ENCODE peak calls at places on chromosomes 12 and 14, in nine cellular contexts. O is HCT116, R is HepG2, N is hepatocyte, M is fibroblast of lung, K is PC-3, F is DND-41, A is mammary epithelial cell, W is PC-9. C is an unnamed sample.

GRCh38 chr12:23217158-23217557 is 592.2 kb downstream of the ETNK1 start:
- DNase-seq in N (no peak), M (no peak), F (no peak), R (no peak), W (no peak), K (no peak), A (no peak), O (no peak), C (no peak)

GRCh38 chr14:103126873-103127304 is 3.6 kb downstream of the TNFAIP2 start:
- DNase-seq in R (peak), K (peak), W (peak), O (no peak), N (peak), F (no peak), M (no peak), A (peak), C (peak)

GRCh38 chr12:111673503-111673902 is 12.3 kb downstream of the BRAP start:
- DNase-seq in M (peak), O (peak), K (peak), R (peak), W (no peak), N (peak), A (no peak), F (no peak), C (peak)

GRCh38 chr14:38210168-38210567 is 2.5 kb downstream of the SSTR1 start:
- DNase-seq in R (no peak), W (no peak), O (no peak), A (no peak), F (no peak), N (peak), K (peak), M (peak), C (peak)

GRCh38 chr12:1289371-1290155 is 298.5 kb downstream of the ERC1 start:
- DNase-seq in N (no peak), M (no peak), R (no peak), O (no peak), K (no peak), W (no peak), A (no peak), F (no peak), C (no peak)

GRCh38 chr14:80447396-80447795 is 236.1 kb upstream of the DIO2 start:
- DNase-seq in W (no peak), F (no peak), M (no peak), R (no peak), O (no peak), A (peak), N (no peak), K (peak), C (no peak)

GRCh38 chr12:14394317-14395058 is 29.0 kb downstream of the ATF7IP start:
- DNase-seq in F (peak), W (no peak), N (peak), A (peak), O (peak), M (peak), R (peak), K (peak), C (peak)

GRCh38 chr12:65443038-65443437 is 164.6 kb downstream of the MSRB3 start:
- DNase-seq in O (no peak), W (no peak), K (no peak), R (no peak), M (no peak), F (no peak), N (no peak), A (no peak), C (no peak)

GRCh38 chr12:95336387-95337067 is 118.9 kb downstream of the VEZT start:
- DNase-seq in A (peak), N (peak), K (peak), O (peak), M (peak), W (peak), F (no peak), R (peak), C (peak)

GRCh38 chr14:20179218-20179617 is 11.5 kb upstream of the OR11G2 start:
- DNase-seq in F (no peak), K (no peak), W (no peak), M (no peak), A (no peak), R (no peak), O (no peak), N (no peak), C (peak)

GRCh38 chr14:30869525-30870150 is 4.7 kb upstream of the COCH start:
- DNase-seq in M (no peak), O (no peak), A (no peak), F (no peak), R (no peak), K (no peak), N (no peak), W (no peak), C (no peak)

GRCh38 chr14:37093364-37093763 is 79.0 kb downstream of the SLC25A21 start:
- DNase-seq in W (no peak), M (no peak), A (peak), O (no peak), R (no peak), F (no peak), K (no peak), N (no peak), C (no peak)

GRCh38 chr14:87139299-87139698 is 853.7 kb downstream of the GALC start:
- DNase-seq in R (no peak), O (no peak), F (no peak), N (no peak), W (no peak), K (no peak), A (peak), M (no peak), C (no peak)

GRCh38 chr12:125470838-125471775 is 405.9 kb downstream of the AACS start:
- DNase-seq in N (peak), W (no peak), O (no peak), K (no peak), A (no peak), R (no peak), M (no peak), F (no peak), C (no peak)

GRCh38 chr14:74685054-74685453 is 27.8 kb downstream of the AREL1 start:
- DNase-seq in O (no peak), M (no peak), A (no peak), R (no peak), F (no peak), K (no peak), N (no peak), W (no peak), C (no peak)

GRCh38 chr12:123602651-123603195 is 824 bp downstream of the DDX55 start:
- DNase-seq in R (no peak), M (no peak), K (no peak), O (no peak), W (no peak), A (peak), F (peak), N (peak), C (no peak)

GRCh38 chr14:38931969-38932652 is 170.9 kb downstream of the SEC23A start:
- DNase-seq in O (no peak), W (no peak), R (peak), K (peak), M (no peak), A (peak), N (peak), F (no peak), C (peak)

GRCh38 chr12:94225506-94225905 is 77.1 kb downstream of the PLXNC1 start:
- DNase-seq in A (no peak), M (no peak), N (no peak), W (no peak), R (no peak), O (no peak), F (no peak), K (no peak), C (no peak)

GRCh38 chr12:54040148-54040494 is 7.3 kb downstream of the HOXC5 start:
- DNase-seq in O (no peak), A (no peak), K (peak), W (no peak), F (no peak), R (no peak), M (no peak), N (no peak), C (no peak)

GRCh38 chr12:79055926-79056674 is 191.5 kb downstream of the SYT1 start:
- DNase-seq in W (peak), A (peak), O (peak), M (peak), R (no peak), F (no peak), K (peak), N (no peak), C (no peak)

GRCh38 chr12:120181991-120182631 is 12.4 kb downstream of the GCN1 start:
- DNase-seq in W (peak), A (peak), R (peak), N (peak), O (no peak), K (peak), M (peak), F (no peak), C (no peak)

GRCh38 chr14:75578099-75578785 is at the start of gene FLVCR2:
- DNase-seq in W (peak), O (no peak), A (peak), N (peak), F (no peak), K (peak), R (peak), M (peak), C (peak)

GRCh38 chr14:71780075-71780474 is 152.2 kb upstream of the RGS6 start:
- DNase-seq in N (no peak), R (no peak), F (no peak), W (no peak), O (no peak), M (no peak), K (no peak), A (no peak), C (no peak)

GRCh38 chr12:1250641-1251040 is 259.6 kb downstream of the ERC1 start:
- DNase-seq in N (no peak), W (no peak), O (no peak), A (peak), R (no peak), M (no peak), F (no peak), K (no peak), C (peak)

GRCh38 chr12:848519-849191 is 96.3 kb downstream of the WNK1 start:
- DNase-seq in N (no peak), O (no peak), K (no peak), F (no peak), W (no peak), R (no peak), M (no peak), A (peak), C (no peak)

GRCh38 chr12:117994551-117995438 is 21.7 kb upstream of the RFC5 start:
- DNase-seq in M (no peak), N (no peak), A (no peak), W (no peak), O (no peak), K (no peak), F (no peak), R (no peak), C (no peak)

GRCh38 chr12:62519043-62519442 is 52.4 kb downstream of the MON2 start:
- DNase-seq in M (no peak), K (no peak), R (no peak), F (no peak), N (no peak), O (no peak), A (no peak), W (no peak), C (no peak)

GRCh38 chr12:64273527-64274403 is 51.7 kb upstream of the KICS2 start:
- DNase-seq in K (peak), O (peak), F (peak), A (peak), N (peak), M (no peak), R (peak), W (no peak), C (peak)

GRCh38 chr12:114412825-114413749 is 7.1 kb upstream of the TBX5 start:
- DNase-seq in M (peak), K (no peak), R (no peak), A (no peak), F (no peak), W (no peak), N (no peak), O (no peak), C (peak)

GRCh38 chr12:10113085-10113484 is 14.3 kb upstream of the CLEC1A start:
- DNase-seq in N (no peak), A (no peak), R (no peak), F (no peak), O (no peak), M (peak), K (peak), W (no peak), C (no peak)

GRCh38 chr12:39043425-39043824 is 138.0 kb upstream of the CPNE8 start:
- DNase-seq in N (no peak), A (no peak), F (no peak), K (no peak), M (no peak), O (no peak), W (no peak), R (no peak), C (no peak)

DNA sequence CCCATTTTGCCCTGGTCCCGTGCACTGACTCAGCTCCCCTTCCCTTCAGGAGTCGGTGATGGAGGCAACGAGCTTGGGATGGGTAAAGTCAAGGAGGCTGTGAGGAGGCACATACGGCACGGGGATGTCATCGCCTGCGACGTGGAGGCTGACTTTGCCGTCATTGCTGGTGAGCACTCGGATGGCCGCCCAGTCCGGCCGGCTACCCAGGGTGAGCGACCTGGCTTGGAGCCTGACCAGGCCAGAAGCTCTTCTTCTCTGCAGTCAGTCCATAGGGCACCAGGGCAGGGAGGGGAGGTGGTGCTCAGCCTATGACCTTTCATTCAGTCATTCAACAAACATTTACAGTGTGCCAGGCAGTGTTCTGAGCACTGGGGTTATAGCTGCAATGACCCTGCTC is 39.8 kb downstream of the GPR68 start:
- DNase-seq in W (no peak), O (no peak), M (no peak), N (no peak), A (no peak), R (no peak), K (no peak), F (no peak), C (no peak)
- H2AFZ ChIP-seq in W (no peak), O (no peak), M (no peak), N (no peak), A (no peak), R (no peak), K (no peak), F (no peak), C (no peak)

DNA sequence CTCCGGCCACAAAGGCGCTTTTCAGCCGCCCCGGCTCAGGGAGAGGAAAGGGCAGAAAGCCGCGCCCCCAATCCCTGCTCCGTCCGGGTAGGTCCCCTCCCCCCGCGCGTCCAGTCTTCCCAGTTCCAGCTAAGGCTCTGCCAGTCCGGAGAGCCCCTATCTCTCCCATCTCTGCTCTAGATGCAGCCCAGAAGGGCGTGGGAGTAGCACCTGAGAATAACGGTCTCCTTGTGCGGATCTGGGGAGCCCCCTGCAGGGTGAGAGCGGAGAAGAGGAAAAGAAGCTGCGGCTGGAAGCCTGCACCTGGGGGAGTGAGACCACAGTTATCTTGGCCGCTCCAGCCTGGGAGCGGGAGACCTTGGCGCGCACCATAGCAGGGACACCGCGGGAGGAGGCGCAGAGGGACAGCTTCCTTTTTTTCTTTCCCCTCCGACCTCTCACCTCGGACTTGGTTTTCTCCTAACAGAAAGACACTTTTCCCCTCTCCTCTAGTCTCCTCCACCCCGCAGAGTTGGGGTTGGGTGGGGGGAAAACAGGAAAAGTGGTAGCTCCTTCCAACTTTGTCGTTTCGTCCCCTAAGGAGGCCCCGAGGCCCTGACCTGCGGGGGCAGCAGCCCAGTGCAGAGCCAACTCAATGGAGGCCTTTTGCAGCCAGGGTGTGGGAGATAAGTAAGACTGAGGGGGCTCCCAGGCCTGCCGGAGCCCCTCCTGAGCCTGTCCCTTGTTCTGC is 2.4 kb downstream of the DHH start:
- DNase-seq in F (peak), M (no peak), N (peak), W (no peak), O (no peak), R (peak), K (peak), A (peak), C (peak)
- TF ChIP-seq EZH2 in F (no peak), M (no peak), N (peak), W (no peak), O (no peak), R (no peak), K (no peak), A (peak), C (peak)

DNA sequence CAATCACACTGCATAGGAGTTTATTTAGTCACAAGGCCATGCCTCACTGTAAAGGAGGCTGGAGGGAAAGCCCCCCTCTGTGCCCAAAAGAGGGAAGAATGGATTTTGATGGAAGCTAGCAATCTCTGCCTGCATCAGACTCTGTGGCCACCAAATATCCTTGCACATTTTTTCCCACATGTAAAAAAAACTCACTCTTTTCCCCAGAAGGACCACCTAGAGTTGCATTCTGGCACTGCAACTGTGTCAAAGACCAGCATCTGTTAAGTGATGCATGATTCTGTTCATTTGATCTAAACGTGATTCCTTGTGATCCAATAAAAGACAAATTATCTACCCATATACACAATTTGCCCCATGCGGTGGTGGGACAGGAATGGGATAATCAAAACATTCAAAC is 8.0 kb downstream of the RHOJ start:
- DNase-seq in R (no peak), K (no peak), A (no peak), M (no peak), N (no peak), W (no peak), F (no peak), O (no peak), C (no peak)
- TF ChIP-seq CTCF in R (no peak), K (no peak), A (peak), M (no peak), N (no peak), W (no peak), F (peak), O (no peak), C (no peak)

DNA sequence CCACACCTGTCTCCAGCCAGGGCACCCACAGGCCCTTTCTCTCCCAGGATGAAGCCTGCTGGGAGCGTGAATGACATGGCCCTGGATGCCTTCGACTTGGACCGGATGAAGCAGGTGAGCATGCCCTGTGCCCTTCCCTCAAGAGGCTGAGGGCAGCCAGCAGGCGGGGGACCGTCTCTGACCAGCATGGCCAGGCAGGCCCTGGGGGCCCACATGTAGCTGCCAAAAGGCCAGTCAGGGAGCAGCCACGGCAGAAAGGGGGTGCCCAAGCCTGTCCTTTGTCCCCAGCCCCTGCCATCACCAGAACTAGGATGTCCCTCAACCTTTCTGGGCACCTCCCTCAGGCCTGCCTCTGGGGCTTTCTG is 18.3 kb downstream of the DEGS2 start:
- DNase-seq in F (no peak), O (no peak), K (no peak), N (no peak), A (no peak), R (no peak), M (no peak), W (no peak), C (no peak)
- H2AFZ ChIP-seq in F (no peak), O (no peak), K (no peak), N (no peak), A (no peak), R (no peak), M (no peak), W (no peak), C (no peak)

DNA sequence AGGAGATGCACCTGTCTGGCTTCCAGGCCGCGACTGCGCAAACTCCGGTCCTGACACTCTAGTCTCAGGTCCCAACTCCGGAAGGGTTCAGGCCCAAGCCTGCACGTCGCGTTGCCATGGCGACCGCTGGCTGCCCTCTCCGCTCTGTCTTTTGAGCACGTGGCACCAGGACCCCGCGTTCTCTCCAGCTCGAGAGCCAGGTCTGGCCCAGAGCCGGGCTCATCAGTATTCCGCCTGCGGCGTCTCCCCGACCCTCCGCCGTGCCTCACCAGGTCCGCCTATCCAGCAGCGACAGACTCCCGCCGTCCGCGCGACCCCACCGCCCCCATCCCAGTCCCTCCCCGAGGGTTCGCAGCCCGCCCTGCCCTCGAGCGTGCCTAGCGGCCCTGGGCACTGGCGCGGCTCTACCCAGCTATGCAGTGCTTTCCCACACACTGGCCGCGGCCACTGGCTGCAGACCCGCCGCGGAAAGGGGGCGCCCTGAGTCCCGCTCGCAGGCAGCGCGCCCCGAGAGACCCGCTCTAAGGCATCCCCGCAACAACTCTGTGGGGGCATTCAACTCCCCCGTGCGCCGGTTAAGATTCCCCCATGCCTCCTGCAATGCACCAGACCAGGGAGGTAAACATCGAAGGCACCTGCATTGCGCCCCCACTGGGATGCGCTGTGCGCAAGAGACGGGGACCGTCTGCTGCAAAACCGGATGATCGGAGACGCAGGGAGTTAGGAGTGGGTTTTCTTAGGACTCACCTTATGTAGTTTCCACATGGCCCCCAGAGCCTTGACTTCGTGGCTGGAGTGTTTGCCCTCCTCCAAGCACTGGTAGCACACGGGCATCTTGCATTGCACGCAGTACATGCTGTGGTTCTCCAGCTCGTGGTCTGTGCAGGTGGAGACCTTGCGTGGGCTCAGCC is 1.3 kb downstream of the TRIM9 start:
- DNase-seq in W (no peak), N (peak), M (peak), F (peak), R (no peak), O (no peak), A (peak), K (no peak), C (peak)
- TF ChIP-seq EZH2 in W (no peak), N (peak), M (peak), F (no peak), R (no peak), O (no peak), A (peak), K (no peak), C (peak)

GRCh38 chr12:89984846-89985245 is 276.2 kb upstream of the ATP2B1 start:
- DNase-seq in K (no peak), R (no peak), A (no peak), O (no peak), F (no peak), W (no peak), N (no peak), M (no peak), C (no peak)
- TF ChIP-seq CTCF in K (no peak), R (no peak), A (no peak), O (no peak), F (no peak), W (no peak), N (no peak), M (no peak), C (no peak)

GRCh38 chr12:32115404-32116104 is 8.9 kb downstream of the BICD1 start:
- DNase-seq in N (peak), O (peak), K (peak), F (no peak), W (peak), M (peak), R (no peak), A (peak), C (no peak)
- H2AFZ ChIP-seq in N (no peak), O (no peak), K (no peak), F (no peak), W (peak), M (no peak), R (no peak), A (peak), C (no peak)

GRCh38 chr12:116048886-116049285 is 228.6 kb downstream of the MED13L start:
- DNase-seq in W (no peak), F (no peak), A (no peak), K (no peak), N (no peak), O (no peak), R (no peak), M (no peak), C (no peak)
- TF ChIP-seq EZH2 in W (no peak), F (no peak), A (no peak), K (no peak), N (no peak), O (no peak), R (no peak), M (no peak), C (no peak)

C was measured in GM23338.